ENCODE peak calls at places on chromosomes 4 and X, in five cellular contexts. Z is kidney epithelial cell, W is suprapubic skin, I is colonic mucosa, A is HCT116. T is an unnamed sample.

GRCh38 chr4:123430031-123430430 is 33.4 kb downstream of the SPRY1 start:
- DNase-seq in W (no peak), A (no peak), I (no peak), Z (no peak), T (no peak)

GRCh38 chr4:172232966-172233365 is 419.8 kb downstream of the GALNTL6 start:
- DNase-seq in W (no peak), Z (no peak), I (no peak), A (peak; percentile 29), T (no peak)

GRCh38 chr4:53800741-53801140 is 209.5 kb upstream of the LNX1 start:
- DNase-seq in A (no peak), Z (no peak), I (no peak), W (no peak), T (no peak)

GRCh38 chr4:1644906-1645657 is 39.0 kb downstream of the FAM53A start:
- DNase-seq in I (no peak), A (no peak), Z (peak; percentile 16), W (no peak), T (no peak)

GRCh38 chr4:184441461-184442392 is 32.6 kb downstream of the IRF2 start:
- DNase-seq in I (no peak), W (no peak), A (no peak), Z (no peak), T (no peak)

GRCh38 chrX:123924181-123924580 is 37.3 kb upstream of the STAG2 start:
- DNase-seq in Z (no peak), W (no peak), A (no peak), I (no peak), T (no peak)

GRCh38 chr4:10013722-10014121 is 7.6 kb downstream of the SLC2A9 start:
- DNase-seq in A (peak; percentile 18), W (no peak), Z (no peak), I (peak; percentile 78), T (no peak)

GRCh38 chr4:26566027-26566578 is 17.8 kb upstream of the TBC1D19 start:
- DNase-seq in I (no peak), W (no peak), Z (no peak), A (no peak), T (no peak)

GRCh38 chrX:75887833-75888232 is 102.8 kb upstream of the MAGEE2 start:
- DNase-seq in Z (no peak), I (no peak), A (no peak), W (no peak), T (no peak)

GRCh38 chrX:69430730-69431129 is 73.4 kb upstream of the NALF2 start:
- DNase-seq in A (no peak), I (no peak), W (no peak), Z (no peak), T (no peak)

GRCh38 chrX:106931831-106932491 is 11.8 kb downstream of the CLDN2 start:
- DNase-seq in Z (no peak), W (no peak), I (no peak), A (no peak), T (no peak)

GRCh38 chr4:11497212-11497806 is 68.6 kb upstream of the HS3ST1 start:
- DNase-seq in I (peak; percentile 24), A (no peak), Z (no peak), W (no peak), T (no peak)

GRCh38 chrX:65948103-65948502 is 91.8 kb downstream of the VSIG4 start:
- DNase-seq in A (no peak), I (no peak), Z (no peak), W (no peak), T (no peak)

GRCh38 chrX:16002185-16002584 is 121.2 kb upstream of the GRPR start:
- DNase-seq in A (no peak), Z (no peak), W (no peak), I (no peak), T (no peak)

GRCh38 chrX:135737361-135738071 is 24.1 kb downstream of the CT45A1 start:
- DNase-seq in W (no peak), I (no peak), A (peak; percentile 0), Z (no peak), T (no peak)

GRCh38 chr4:109067509-109068205 is 234.8 kb downstream of the COL25A1 start:
- DNase-seq in Z (no peak), W (no peak), I (no peak), A (no peak), T (no peak)

GRCh38 chr4:108982786-108983185 is 219.9 kb upstream of the ETNPPL start:
- DNase-seq in Z (no peak), I (no peak), A (no peak), W (no peak), T (no peak)

GRCh38 chr4:15368906-15369305 is 58.9 kb upstream of the C1QTNF7 start:
- DNase-seq in W (no peak), Z (no peak), I (no peak), A (no peak), T (no peak)

GRCh38 chrX:147376601-147377387 is 534.9 kb upstream of the FMR1 start:
- DNase-seq in Z (no peak), W (no peak), I (no peak), A (no peak), T (no peak)

GRCh38 chr4:48799157-48799556 is 19.1 kb upstream of the FRYL start:
- DNase-seq in A (no peak), I (no peak), W (no peak), Z (no peak), T (no peak)

GRCh38 chrX:68462197-68462596 is 28.9 kb upstream of the OPHN1 start:
- DNase-seq in A (no peak), W (no peak), Z (no peak), I (no peak), T (no peak)

GRCh38 chrX:5708209-5708608 is 520.5 kb downstream of the NLGN4X start:
- DNase-seq in Z (no peak), A (no peak), I (no peak), W (no peak), T (no peak)

GRCh38 chrX:20663287-20663686 is 396.6 kb upstream of the RPS6KA3 start:
- DNase-seq in I (no peak), W (no peak), Z (no peak), A (no peak), T (no peak)

GRCh38 chr4:159369256-159369655 is 266.4 kb downstream of the RAPGEF2 start:
- DNase-seq in A (no peak), Z (no peak), I (no peak), W (no peak), T (no peak)

GRCh38 chr4:87309625-87310024 is 13.1 kb downstream of the HSD17B13 start:
- DNase-seq in A (no peak), W (no peak), Z (no peak), I (no peak), T (no peak)

GRCh38 chr4:173524218-173525117 is 5.6 kb downstream of the HAND2 start:
- DNase-seq in I (no peak), Z (no peak), A (no peak), W (no peak), T (no peak)
- H3K4me3 ChIP-seq in I (no peak overlapping the region), Z (no peak overlapping the region), A (no peak overlapping the region), W (peak overlapping the region; percentile 55), T (peak overlapping the region; percentile 4)

GRCh38 chr4:121958777-121959176 is 6.9 kb upstream of the TRPC3 start:
- DNase-seq in A (no peak), W (no peak), Z (no peak), I (no peak), T (no peak)
- H3K27me3 ChIP-seq in A (no peaks in the 10 kb centered on the region), W (no peaks in the 10 kb centered on the region), Z (no peaks in the 10 kb centered on the region), I (no peaks in the 10 kb centered on the region), T (peaks cover 34% of the 10 kb centered on the region)

GRCh38 chr4:139509727-139510410 is 46.1 kb downstream of the SETD7 start:
- DNase-seq in Z (no peak), I (no peak), W (no peak), A (no peak), T (no peak)

GRCh38 chr4:139515531-139515958 is 40.5 kb downstream of the SETD7 start:
- DNase-seq in W (no peak), I (no peak), A (no peak), Z (no peak), T (no peak)

GRCh38 chr4:139508581-139509237 is 47.3 kb downstream of the SETD7 start:
- DNase-seq in I (no peak), Z (no peak), W (no peak), A (no peak), T (no peak)

GRCh38 chr4:139511320-139511719 is 44.7 kb downstream of the SETD7 start:
- DNase-seq in Z (no peak), A (no peak), I (no peak), W (no peak), T (no peak)

GRCh38 chr4:139514382-139515059 is 41.5 kb downstream of the SETD7 start:
- DNase-seq in I (no peak), A (no peak), W (no peak), Z (no peak), T (no peak)
- H3K36me3 ChIP-seq in I (no peaks in the 10 kb centered on the region), A (peaks cover 18% of the 10 kb centered on the region), W (peaks cover 82% of the 10 kb centered on the region), Z (no peaks in the 10 kb centered on the region), T (peaks cover 11% of the 10 kb centered on the region)

GRCh38 chr4:55553442-55553841 is 6.7 kb upstream of the CLOCK start:
- DNase-seq in W (no peak), I (no peak), A (no peak), Z (no peak), T (no peak)
- H3K4me3 ChIP-seq in W (peak overlapping the region; percentile 27), I (no peak overlapping the region), A (no peak overlapping the region), Z (no peak overlapping the region), T (peak overlapping the region; percentile 29)

DNA sequence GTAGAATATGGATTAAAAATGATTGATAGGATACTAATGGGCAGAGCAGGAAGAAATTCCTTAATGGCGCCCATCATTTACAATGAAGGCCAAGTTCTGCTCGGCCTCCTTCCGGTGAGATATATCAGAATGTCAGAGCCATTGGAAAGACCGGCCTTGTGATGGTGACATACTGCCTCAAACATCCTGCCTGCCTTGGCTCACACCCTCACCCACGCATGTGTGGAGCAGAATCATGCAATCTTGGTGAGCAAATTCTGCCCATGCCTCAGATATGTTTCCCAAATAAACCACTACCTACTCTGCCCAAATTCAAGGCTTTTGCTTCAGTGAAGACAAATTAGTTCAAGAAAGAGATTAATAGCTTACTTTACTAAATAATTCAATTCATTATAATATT is 163.3 kb downstream of the MID1 start:
- DNase-seq in Z (no peak), W (no peak), A (no peak), I (no peak), T (no peak)
- H3K27me3 ChIP-seq in Z (no peaks in the 10 kb centered on the region), W (no peaks in the 10 kb centered on the region), A (no peaks in the 10 kb centered on the region), I (no peaks in the 10 kb centered on the region), T (no peaks in the 10 kb centered on the region)

GRCh38 chr4:143558286-143558685 is 44.8 kb downstream of the SMARCA5 start:
- DNase-seq in Z (no peak), A (no peak), W (no peak), I (no peak), T (no peak)

GRCh38 chr4:143564472-143564871 is 51.0 kb downstream of the SMARCA5 start:
- DNase-seq in Z (no peak), A (no peak), W (no peak), I (no peak), T (no peak)

GRCh38 chr4:143555676-143556075 is 42.2 kb downstream of the SMARCA5 start:
- DNase-seq in Z (no peak), I (no peak), A (no peak), W (no peak), T (no peak)

GRCh38 chr4:143558823-143559756 is 45.6 kb downstream of the SMARCA5 start:
- DNase-seq in Z (peak; percentile 18), I (peak; percentile 85), A (no peak), W (no peak), T (no peak)

DNA sequence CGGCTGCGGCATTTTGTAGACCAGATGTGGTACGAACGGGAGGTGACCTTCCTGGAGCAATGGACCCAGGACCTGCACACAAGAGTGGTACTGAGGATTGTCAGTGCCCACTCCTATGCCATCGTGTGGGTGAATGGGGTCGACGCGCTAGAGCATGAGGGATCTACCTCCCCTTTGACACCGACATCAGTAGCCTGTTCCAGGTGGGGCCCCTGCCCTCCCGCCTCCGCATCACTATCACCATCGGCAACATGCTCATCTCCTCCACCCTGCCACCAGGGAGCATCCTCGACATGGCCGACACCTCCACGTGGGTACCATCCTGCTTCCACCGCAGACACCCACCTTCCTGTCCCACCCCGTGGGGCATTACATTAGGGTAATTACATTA is 46.2 kb downstream of the SMARCA5 start:
- DNase-seq in W (no peak), I (no peak), A (no peak), Z (no peak), T (no peak)
- H3K36me3 ChIP-seq in W (peaks cover 3% of the 10 kb centered on the region), I (no peaks in the 10 kb centered on the region), A (no peaks in the 10 kb centered on the region), Z (no peaks in the 10 kb centered on the region), T (peaks cover 12% of the 10 kb centered on the region)

T was measured in esophagus squamous epithelium.